ENCODE peak calls at places on chromosomes 11 and 22, in seven cellular contexts. S, F, A, R, M, Z and U are unnamed samples.

GRCh38 chr11:86514453-86514852 is 139.8 kb downstream of the CCDC81 start:
- DNase-seq in A (no peak), F (no peak), M (no peak), Z (no peak), S (no peak), R (no peak), U (no peak)

GRCh38 chr22:49426098-49426497 is 401.6 kb downstream of the BRD1 start:
- DNase-seq in M (no peak), S (no peak), R (no peak), Z (no peak), A (no peak), F (no peak), U (no peak)

GRCh38 chr11:124194696-124195418 is 11.7 kb downstream of the OR10D3 start:
- DNase-seq in A (no peak), S (peak; percentile 24), Z (peak; percentile 57), M (no peak), R (no peak), F (peak; percentile 17), U (peak; percentile 72)

GRCh38 chr22:38317237-38317994 is at the start of gene CSNK1E:
- DNase-seq in M (peak; percentile 82), F (no peak), A (peak; percentile 53), R (peak; percentile 58), S (peak; percentile 77), Z (peak; percentile 60), U (peak; percentile 73)

GRCh38 chr11:12845739-12846358 is 163.3 kb upstream of the RASSF10 start:
- DNase-seq in A (no peak), S (no peak), F (no peak), Z (peak; percentile 50), M (no peak), R (no peak), U (no peak)

GRCh38 chr11:27420722-27421572 is 51.6 kb downstream of the LGR4 start:
- DNase-seq in A (no peak), S (no peak), R (no peak), Z (no peak), F (peak; percentile 10), M (no peak), U (no peak)

GRCh38 chr11:10818594-10818993 is 9.9 kb upstream of the EIF4G2 start:
- DNase-seq in F (peak; percentile 40), R (no peak), A (no peak), Z (peak; percentile 36), S (no peak), M (no peak), U (no peak)

GRCh38 chr11:2186669-2187266 is 15.2 kb upstream of the TH start:
- DNase-seq in Z (peak; percentile 19), S (peak; percentile 38), F (peak; percentile 35), R (no peak), A (no peak), M (peak; percentile 68), U (peak; percentile 32)

GRCh38 chr11:124791626-124792341 is 8.4 kb downstream of the MSANTD2 start:
- DNase-seq in F (no peak), S (no peak), Z (no peak), R (no peak), M (no peak), A (no peak), U (peak; percentile 39)

GRCh38 chr11:15933896-15934625 is 422.3 kb downstream of the SOX6 start:
- DNase-seq in Z (peak; percentile 15), M (no peak), F (no peak), S (no peak), R (no peak), A (no peak), U (no peak)

GRCh38 chr22:29158546-29158945 is 47.1 kb upstream of the EMID1 start:
- DNase-seq in F (no peak), M (no peak), S (no peak), R (no peak), A (no peak), Z (peak; percentile 75), U (no peak)

GRCh38 chr22:37518509-37519267 is 527 bp downstream of the CARD10 start:
- DNase-seq in A (no peak), F (no peak), R (no peak), M (peak; percentile 41), Z (no peak), S (no peak), U (no peak)

GRCh38 chr11:67076202-67076601 is 19.6 kb downstream of the RHOD start:
- DNase-seq in F (no peak), A (no peak), S (no peak), R (no peak), M (no peak), Z (no peak), U (no peak)

GRCh38 chr11:95821640-95822039 is 31.3 kb downstream of the CEP57 start:
- DNase-seq in R (no peak), S (no peak), F (no peak), Z (peak; percentile 16), M (no peak), A (no peak), U (no peak)

GRCh38 chr11:32809313-32809712 is 14.9 kb upstream of the CCDC73 start:
- DNase-seq in F (peak; percentile 72), M (peak; percentile 50), A (no peak), Z (peak; percentile 60), S (peak; percentile 7), R (peak; percentile 50), U (peak; percentile 83)

GRCh38 chr11:122882189-122882808 is at the start of gene JHY:
- DNase-seq in S (no peak), A (no peak), M (no peak), R (no peak), Z (no peak), F (no peak), U (no peak)

GRCh38 chr22:35335936-35336781 is 36.5 kb downstream of the TOM1 start:
- DNase-seq in A (no peak), R (no peak), S (no peak), F (no peak), Z (no peak), M (no peak), U (no peak)

GRCh38 chr11:11186249-11186648 is 166.8 kb downstream of the CSNK2A3 start:
- DNase-seq in F (no peak), R (no peak), A (no peak), S (no peak), Z (no peak), M (no peak), U (peak; percentile 33)

GRCh38 chr11:106077609-106078517 is at the start of gene AASDHPPT:
- DNase-seq in S (no peak), R (peak; percentile 30), A (no peak), Z (peak; percentile 38), M (no peak), F (peak; percentile 11), U (peak; percentile 12)

GRCh38 chr22:31148953-31149627 is 8.8 kb upstream of the PLA2G3 start:
- DNase-seq in R (peak; percentile 71), A (no peak), S (peak; percentile 15), M (peak; percentile 47), Z (peak; percentile 64), F (peak; percentile 83), U (peak; percentile 52)

GRCh38 chr22:27687984-27688545 is 113.5 kb downstream of the MN1 start:
- DNase-seq in F (no peak), R (no peak), Z (no peak), S (no peak), A (no peak), M (no peak), U (no peak)

GRCh38 chr11:125271436-125272064 is 107.0 kb downstream of the PKNOX2 start:
- DNase-seq in R (no peak), F (no peak), Z (no peak), M (no peak), A (no peak), S (no peak), U (no peak)

GRCh38 chr11:128411149-128411548 is 176.2 kb downstream of the ETS1 start:
- DNase-seq in F (no peak), R (no peak), M (no peak), S (no peak), A (no peak), Z (no peak), U (no peak)